ENCODE peak calls at places on chromosomes 13 and 19, in four cellular contexts. N is transverse colon, T is A549, J is suprapubic skin. D is an unnamed sample.

GRCh38 chr19:22606954-22607652 is 27.0 kb upstream of the ZNF492 start:
- DNase-seq in N (no peak), T (no peak), J (no peak), D (no peak)

GRCh38 chr13:113022391-113023216 is 53.6 kb downstream of the MCF2L start:
- DNase-seq in N (no peak), T (no peak), J (no peak), D (no peak)

GRCh38 chr13:98285852-98286594 is 109.0 kb upstream of the RNF113B start:
- DNase-seq in N (no peak), T (no peak), J (no peak), D (no peak)

GRCh38 chr19:33691736-33692135 is 70.0 kb downstream of the CHST8 start:
- DNase-seq in N (no peak), T (no peak), J (peak), D (no peak)

GRCh38 chr13:52978989-52979388 is 49.6 kb upstream of the OLFM4 start:
- DNase-seq in N (no peak), T (no peak), J (no peak), D (no peak)

GRCh38 chr19:41174297-41174928 is 18.6 kb upstream of the CYP2S1 start:
- DNase-seq in N (peak), T (no peak), J (no peak), D (no peak)

GRCh38 chr13:47109028-47109427 is 212.2 kb upstream of the HTR2A start:
- DNase-seq in N (no peak), T (no peak), J (no peak), D (no peak)

GRCh38 chr19:447816-448546 is 12.9 kb downstream of the SHC2 start:
- DNase-seq in N (peak), T (no peak), J (no peak), D (no peak)

GRCh38 chr13:82477436-82477835 is 1404.8 kb downstream of the SLITRK1 start:
- DNase-seq in N (no peak), T (no peak), J (no peak), D (no peak)

GRCh38 chr13:89832827-89833226 is 1514.7 kb upstream of the MIR17HG start:
- DNase-seq in N (no peak), T (no peak), J (no peak), D (no peak)

GRCh38 chr13:100024023-100024422 is 42.4 kb downstream of the ZIC2 start:
- DNase-seq in N (no peak), T (no peak), J (no peak), D (no peak)

GRCh38 chr19:17605761-17606745 is 50.6 kb downstream of the COLGALT1 start:
- DNase-seq in N (peak), T (peak), J (peak), D (peak)

GRCh38 chr19:1085053-1085658 is 10.0 kb downstream of the POLR2E start:
- DNase-seq in N (no peak), T (no peak), J (no peak), D (no peak)

GRCh38 chr19:39212377-39212742 is 8.3 kb upstream of the SYCN start:
- DNase-seq in N (peak), T (no peak), J (no peak), D (no peak)

GRCh38 chr19:4800591-4801081 is 9.1 kb downstream of the FEM1A start:
- DNase-seq in N (no peak), T (no peak), J (peak), D (no peak)

GRCh38 chr19:55383789-55384575 is at the start of gene TMEM238:
- DNase-seq in N (peak), T (peak), J (no peak), D (no peak)
- TF ChIP-seq CTCF in N (no peak), T (peak), J (no peak), D (peak)

GRCh38 chr13:101626925-101627555 is 174.6 kb downstream of the ITGBL1 start:
- DNase-seq in N (no peak), T (no peak), J (no peak), D (no peak)
- H3K4me3 ChIP-seq in N (peak), T (peak), J (peak), D (peak)

GRCh38 chr13:41587490-41587889 is 130.1 kb downstream of the RGCC start:
- DNase-seq in N (no peak), T (no peak), J (no peak), D (no peak)

GRCh38 chr13:41590122-41590521 is 132.8 kb downstream of the RGCC start:
- DNase-seq in N (no peak), T (no peak), J (no peak), D (no peak)

GRCh38 chr13:41589434-41589833 is 132.1 kb downstream of the RGCC start:
- DNase-seq in N (no peak), T (no peak), J (no peak), D (no peak)

GRCh38 chr13:41590643-41591042 is 133.3 kb downstream of the RGCC start:
- DNase-seq in N (no peak), T (no peak), J (no peak), D (no peak)

DNA sequence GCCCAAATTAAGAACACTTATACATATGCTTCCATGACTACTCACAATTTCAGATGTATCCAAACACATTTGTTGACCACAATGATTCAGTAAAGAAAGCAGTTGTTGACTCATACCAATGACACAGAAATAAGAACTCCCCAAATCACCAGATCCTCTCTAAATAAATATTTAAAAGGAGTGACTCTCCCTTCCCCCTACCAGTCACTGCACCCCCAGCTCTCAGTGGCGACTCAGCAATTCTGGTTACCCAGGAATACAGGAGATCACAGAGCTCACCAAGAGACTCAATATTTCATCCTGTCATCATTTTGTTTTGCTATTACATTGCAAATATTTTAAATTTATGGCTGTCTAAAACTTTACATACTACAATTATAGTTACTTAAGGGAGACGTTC is 131.5 kb downstream of the RGCC start:
- DNase-seq in N (no peak), T (peak), J (no peak), D (no peak)
- TF ChIP-seq EP300 in N (no peak), T (no peak), J (no peak), D (no peak)

GRCh38 chr19:13095934-13096890 is 6.4 kb downstream of the LYL1 start:
- DNase-seq in N (no peak), T (peak), J (no peak), D (no peak)
- TF ChIP-seq CTCF in N (no peak), T (no peak), J (peak), D (no peak)

GRCh38 chr19:50314724-50315700 is 14.2 kb downstream of the KCNC3 start:
- DNase-seq in N (no peak), T (no peak), J (no peak), D (no peak)
- H3K4me3 ChIP-seq in N (no peak), T (peak), J (no peak), D (no peak)

GRCh38 chr19:11324079-11324661 is 15.3 kb downstream of the RAB3D start:
- DNase-seq in N (peak), T (no peak), J (peak), D (peak)
- TF ChIP-seq EP300 in N (no peak), T (peak), J (no peak), D (peak)

GRCh38 chr13:24671367-24672117 is 8.7 kb upstream of the ATP12A start:
- DNase-seq in N (peak), T (peak), J (no peak), D (peak)
- TF ChIP-seq CTCF in N (peak), T (peak), J (peak), D (peak)

GRCh38 chr19:52473655-52474350 is 20.4 kb downstream of the ZNF578 start:
- DNase-seq in N (no peak), T (no peak), J (no peak), D (no peak)

DNA sequence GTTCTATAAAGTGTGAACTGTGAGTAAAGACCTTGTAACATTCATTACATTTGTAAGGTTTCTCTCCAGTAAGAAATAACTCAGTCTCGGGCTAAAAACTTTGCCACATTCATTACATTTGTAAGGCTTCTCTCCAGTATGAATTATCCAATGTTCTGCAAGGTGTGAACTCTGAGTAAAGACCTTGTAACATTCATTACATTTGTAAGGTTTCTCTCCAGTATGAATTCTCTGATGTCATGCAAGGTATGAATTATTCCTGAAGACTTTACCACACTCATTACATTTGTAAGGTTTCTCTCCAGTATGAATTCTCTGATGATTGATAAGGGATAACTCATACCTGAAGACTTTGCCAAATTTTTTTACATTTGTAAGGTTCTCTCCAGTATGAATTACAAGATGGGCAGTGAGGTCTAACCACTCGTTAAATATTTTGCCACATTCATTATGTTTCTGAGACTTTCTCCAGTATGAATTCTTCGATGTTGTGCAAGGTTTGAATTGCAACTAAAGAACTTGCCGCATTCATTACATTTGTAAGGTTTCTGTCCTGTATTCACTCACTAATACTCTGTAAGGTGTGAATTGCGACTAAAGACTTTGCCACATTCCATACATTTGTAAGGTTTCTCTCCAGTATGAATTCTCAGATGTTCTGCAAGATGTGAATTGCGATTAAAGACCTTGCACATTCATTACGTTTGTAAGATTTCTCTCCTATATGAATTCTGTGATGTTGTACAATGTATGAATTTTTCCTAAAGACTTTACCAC is 21.2 kb downstream of the ZNF578 start:
- DNase-seq in N (no peak), T (no peak), J (no peak), D (no peak)
- H3K4me3 ChIP-seq in N (no peak), T (no peak), J (no peak), D (no peak)

D was measured in tibial nerve.